ENCODE peak calls at places on chromosomes 13 and 19, in ten cellular contexts. B, E, P, O, D, W, M, A, K and N are unnamed samples.

GRCh38 chr13:108528303-108528702 is 101.1 kb upstream of the MYO16 start:
- DNase-seq in B (no peak), E (no peak), P (no peak), O (no peak), D (no peak), W (no peak), M (no peak), A (no peak), K (no peak), N (no peak)

GRCh38 chr13:30138511-30138910 is 168.8 kb downstream of the KATNAL1 start:
- DNase-seq in B (no peak), E (no peak), P (no peak), O (no peak), D (no peak), W (no peak), M (no peak), A (no peak), K (no peak), N (no peak)

GRCh38 chr13:51223284-51224270 is 1.4 kb downstream of the FAM124A start:
- DNase-seq in B (no peak), E (no peak), P (no peak), O (no peak), D (no peak), W (no peak), M (peak), A (no peak), K (no peak), N (no peak)

GRCh38 chr13:20940083-20940482 is 37.5 kb upstream of the XPO4 start:
- DNase-seq in B (no peak), E (no peak), P (no peak), O (peak), D (no peak), W (no peak), M (no peak), A (no peak), K (peak), N (no peak)

GRCh38 chr19:43470288-43470687 is 4.9 kb upstream of the LYPD3 start:
- DNase-seq in B (no peak), E (no peak), P (no peak), O (no peak), D (peak), W (peak), M (no peak), A (no peak), K (no peak), N (no peak)

GRCh38 chr13:110980921-110981320 is 66.1 kb upstream of the ANKRD10 start:
- DNase-seq in B (no peak), E (no peak), P (no peak), O (no peak), D (no peak), W (no peak), M (no peak), A (no peak), K (no peak), N (no peak)

GRCh38 chr19:291561-292280 is 518 bp upstream of the PLPP2 start:
- DNase-seq in B (peak), E (no peak), P (no peak), O (no peak), D (no peak), W (no peak), M (peak), A (no peak), K (no peak), N (peak)

GRCh38 chr13:44188257-44188656 is 185.4 kb upstream of the SERP2 start:
- DNase-seq in B (no peak), E (no peak), P (no peak), O (peak), D (no peak), W (no peak), M (no peak), A (no peak), K (no peak), N (no peak)